ENCODE peak calls at places on chromosomes 1 and 21, in five cellular contexts. One of them, this sample, is unnamed. For H3K9me3, the result is how much of the 10 kb centered on the place peaks cover.

GRCh38 chr1:91725961-91726704 is 159.8 kb downstream of the TGFBR3 start:
- DNase-seq in BE2C: no peak
- DNase-seq in psoas muscle: peak
- DNase-seq in OCI-LY7: no peak
- DNase-seq in uterus: peak
- DNase-seq in this sample: no peak

GRCh38 chr1:59007820-59008598 is 224.2 kb upstream of the JUN start:
- DNase-seq in BE2C: no peak
- DNase-seq in psoas muscle: no peak
- DNase-seq in OCI-LY7: no peak
- DNase-seq in uterus: no peak
- DNase-seq in this sample: no peak

GRCh38 chr1:40059292-40059959 is 18.9 kb downstream of the CAP1 start:
- DNase-seq in BE2C: no peak
- DNase-seq in psoas muscle: no peak
- DNase-seq in OCI-LY7: peak
- DNase-seq in uterus: no peak
- DNase-seq in this sample: no peak

GRCh38 chr1:85578321-85579295 is 2.0 kb upstream of the CCN1 start:
- DNase-seq in BE2C: no peak
- DNase-seq in psoas muscle: no peak
- DNase-seq in OCI-LY7: no peak
- DNase-seq in uterus: peak
- DNase-seq in this sample: no peak

GRCh38 chr1:27668808-27669723 is 2.9 kb downstream of the IFI6 start:
- DNase-seq in BE2C: peak
- DNase-seq in psoas muscle: peak
- DNase-seq in OCI-LY7: peak
- DNase-seq in uterus: peak
- DNase-seq in this sample: no peak

GRCh38 chr1:227093309-227093708 is 153.2 kb downstream of the COQ8A start:
- DNase-seq in BE2C: no peak
- DNase-seq in psoas muscle: no peak
- DNase-seq in OCI-LY7: no peak
- DNase-seq in uterus: no peak
- DNase-seq in this sample: no peak

GRCh38 chr21:25254491-25255174 is 352.6 kb downstream of the MRPL39 start:
- DNase-seq in BE2C: peak
- DNase-seq in psoas muscle: no peak
- DNase-seq in OCI-LY7: no peak
- DNase-seq in uterus: no peak
- DNase-seq in this sample: no peak

GRCh38 chr1:239719642-239720258 is 333.4 kb downstream of the CHRM3 start:
- DNase-seq in BE2C: no peak
- DNase-seq in psoas muscle: no peak
- DNase-seq in OCI-LY7: no peak
- DNase-seq in uterus: no peak
- DNase-seq in this sample: no peak

GRCh38 chr21:27722095-27722494 is 755.2 kb upstream of the ADAMTS5 start:
- DNase-seq in BE2C: no peak
- DNase-seq in psoas muscle: no peak
- DNase-seq in OCI-LY7: no peak
- DNase-seq in uterus: no peak
- DNase-seq in this sample: peak

GRCh38 chr1:21175324-21175669 is 1.4 kb downstream of the EIF4G3 start:
- DNase-seq in BE2C: no peak
- DNase-seq in psoas muscle: no peak
- DNase-seq in OCI-LY7: peak
- DNase-seq in uterus: no peak
- DNase-seq in this sample: no peak

GRCh38 chr1:19370453-19371170 is 58.5 kb downstream of the SLC66A1 start:
- DNase-seq in BE2C: no peak
- DNase-seq in psoas muscle: no peak
- DNase-seq in OCI-LY7: no peak
- DNase-seq in uterus: no peak
- DNase-seq in this sample: no peak

GRCh38 chr1:48182441-48182840 is 40.1 kb upstream of the SLC5A9 start:
- DNase-seq in BE2C: peak
- DNase-seq in psoas muscle: no peak
- DNase-seq in OCI-LY7: peak
- DNase-seq in uterus: no peak
- DNase-seq in this sample: no peak

GRCh38 chr1:219220945-219221344 is 47.3 kb downstream of the LYPLAL1 start:
- DNase-seq in BE2C: no peak
- DNase-seq in psoas muscle: no peak
- DNase-seq in OCI-LY7: no peak
- DNase-seq in uterus: no peak
- DNase-seq in this sample: no peak

GRCh38 chr1:186026946-186027345 is 292.8 kb downstream of the HMCN1 start:
- DNase-seq in BE2C: no peak
- DNase-seq in psoas muscle: no peak
- DNase-seq in OCI-LY7: no peak
- DNase-seq in uterus: no peak
- DNase-seq in this sample: no peak

GRCh38 chr1:63635681-63636080 is 42.5 kb downstream of the PGM1 start:
- DNase-seq in BE2C: no peak
- DNase-seq in psoas muscle: no peak
- DNase-seq in OCI-LY7: no peak
- DNase-seq in uterus: no peak
- DNase-seq in this sample: no peak

GRCh38 chr1:226308166-226308722 is 720 bp downstream of the LIN9 start:
- DNase-seq in BE2C: peak
- DNase-seq in psoas muscle: no peak
- DNase-seq in OCI-LY7: peak
- DNase-seq in uterus: peak
- DNase-seq in this sample: no peak

GRCh38 chr21:16187603-16188002 is 457.8 kb downstream of the USP25 start:
- DNase-seq in BE2C: no peak
- DNase-seq in psoas muscle: no peak
- DNase-seq in OCI-LY7: no peak
- DNase-seq in uterus: no peak
- DNase-seq in this sample: no peak

GRCh38 chr1:9126511-9126910 is 2.4 kb downstream of the GPR157 start:
- DNase-seq in BE2C: no peak
- DNase-seq in psoas muscle: no peak
- DNase-seq in OCI-LY7: no peak
- DNase-seq in uterus: no peak
- DNase-seq in this sample: no peak

GRCh38 chr1:236395780-236396664 is 1.9 kb downstream of the EDARADD start:
- DNase-seq in BE2C: no peak
- DNase-seq in psoas muscle: no peak
- DNase-seq in OCI-LY7: no peak
- DNase-seq in uterus: no peak
- DNase-seq in this sample: no peak

GRCh38 chr1:165871311-165872067 is 44.1 kb downstream of the UCK2 start:
- DNase-seq in BE2C: no peak
- DNase-seq in psoas muscle: no peak
- DNase-seq in OCI-LY7: peak
- DNase-seq in uterus: no peak
- DNase-seq in this sample: no peak

GRCh38 chr1:67201891-67202290 is 35.6 kb downstream of the IL23R start:
- DNase-seq in BE2C: no peak
- DNase-seq in psoas muscle: no peak
- DNase-seq in OCI-LY7: no peak
- DNase-seq in uterus: no peak
- DNase-seq in this sample: no peak

GRCh38 chr21:42819861-42820512 is 59.4 kb downstream of the WDR4 start:
- DNase-seq in BE2C: no peak
- DNase-seq in psoas muscle: no peak
- DNase-seq in OCI-LY7: no peak
- DNase-seq in uterus: no peak
- DNase-seq in this sample: no peak

GRCh38 chr1:115239148-115239820 is 98.8 kb downstream of the NGF start:
- DNase-seq in BE2C: no peak
- DNase-seq in psoas muscle: no peak
- DNase-seq in OCI-LY7: no peak
- DNase-seq in uterus: no peak
- DNase-seq in this sample: no peak

GRCh38 chr1:20290624-20291597 is at the start of gene VWA5B1:
- DNase-seq in BE2C: peak
- DNase-seq in psoas muscle: no peak
- DNase-seq in OCI-LY7: no peak
- DNase-seq in uterus: no peak
- DNase-seq in this sample: no peak

GRCh38 chr1:41515131-41515678 is 30.7 kb upstream of the EDN2 start:
- DNase-seq in BE2C: no peak
- DNase-seq in psoas muscle: no peak
- DNase-seq in OCI-LY7: no peak
- DNase-seq in uterus: no peak
- DNase-seq in this sample: no peak

GRCh38 chr1:156154317-156154749 is 948 bp downstream of the SEMA4A start:
- DNase-seq in BE2C: no peak
- DNase-seq in psoas muscle: peak
- DNase-seq in OCI-LY7: peak
- DNase-seq in uterus: no peak
- DNase-seq in this sample: no peak

GRCh38 chr1:91693542-91693941 is 192.4 kb downstream of the TGFBR3 start:
- DNase-seq in BE2C: no peak
- DNase-seq in psoas muscle: peak
- DNase-seq in OCI-LY7: no peak
- DNase-seq in uterus: no peak
- DNase-seq in this sample: no peak

GRCh38 chr1:169307176-169307575 is 60.4 kb downstream of the NME7 start:
- DNase-seq in BE2C: no peak
- DNase-seq in psoas muscle: no peak
- DNase-seq in OCI-LY7: no peak
- DNase-seq in uterus: no peak
- DNase-seq in this sample: no peak

GRCh38 chr1:166952002-166952746 is 23.2 kb downstream of the ILDR2 start:
- DNase-seq in BE2C: no peak
- DNase-seq in psoas muscle: no peak
- DNase-seq in OCI-LY7: no peak
- DNase-seq in uterus: no peak
- DNase-seq in this sample: peak

GRCh38 chr1:15261155-15262002 is 14.4 kb downstream of the FHAD1 start:
- DNase-seq in BE2C: no peak
- DNase-seq in psoas muscle: no peak
- DNase-seq in OCI-LY7: no peak
- DNase-seq in uterus: no peak
- DNase-seq in this sample: no peak

GRCh38 chr1:37410815-37411214 is 63.6 kb upstream of the ZC3H12A start:
- DNase-seq in BE2C: no peak
- DNase-seq in psoas muscle: no peak
- DNase-seq in OCI-LY7: peak
- DNase-seq in uterus: no peak
- DNase-seq in this sample: no peak

GRCh38 chr1:36576118-36576517 is 93.4 kb upstream of the CSF3R start:
- DNase-seq in BE2C: peak
- DNase-seq in psoas muscle: peak
- DNase-seq in OCI-LY7: peak
- DNase-seq in uterus: peak
- DNase-seq in this sample: no peak

GRCh38 chr1:74689800-74690696 is 16.5 kb upstream of the ERICH3 start:
- DNase-seq in BE2C: peak
- DNase-seq in psoas muscle: no peak
- DNase-seq in OCI-LY7: peak
- DNase-seq in uterus: peak
- DNase-seq in this sample: no peak

GRCh38 chr21:26572668-26573381 is at the start of gene CYYR1:
- DNase-seq in BE2C: no peak
- DNase-seq in psoas muscle: peak
- DNase-seq in OCI-LY7: no peak
- DNase-seq in uterus: no peak
- DNase-seq in this sample: no peak
- TF ChIP-seq CTCF in BE2C: no peak
- TF ChIP-seq CTCF in psoas muscle: no peak
- TF ChIP-seq CTCF in OCI-LY7: no peak
- TF ChIP-seq CTCF in uterus: no peak
- TF ChIP-seq CTCF in this sample: no peak

GRCh38 chr1:82540006-82540405 is 739.3 kb downstream of the ADGRL2 start:
- DNase-seq in BE2C: no peak
- DNase-seq in psoas muscle: no peak
- DNase-seq in OCI-LY7: no peak
- DNase-seq in uterus: no peak
- DNase-seq in this sample: no peak

GRCh38 chr1:82538876-82539275 is 738.1 kb downstream of the ADGRL2 start:
- DNase-seq in BE2C: no peak
- DNase-seq in psoas muscle: no peak
- DNase-seq in OCI-LY7: no peak
- DNase-seq in uterus: no peak
- DNase-seq in this sample: no peak

GRCh38 chr1:82534996-82535395 is 734.3 kb downstream of the ADGRL2 start:
- DNase-seq in BE2C: no peak
- DNase-seq in psoas muscle: no peak
- DNase-seq in OCI-LY7: no peak
- DNase-seq in uterus: no peak
- DNase-seq in this sample: no peak
- H3K9me3 ChIP-seq in BE2C: under half
- H3K9me3 ChIP-seq in psoas muscle: under half
- H3K9me3 ChIP-seq in OCI-LY7: under half
- H3K9me3 ChIP-seq in uterus: under half
- H3K9me3 ChIP-seq in this sample: under half

DNA sequence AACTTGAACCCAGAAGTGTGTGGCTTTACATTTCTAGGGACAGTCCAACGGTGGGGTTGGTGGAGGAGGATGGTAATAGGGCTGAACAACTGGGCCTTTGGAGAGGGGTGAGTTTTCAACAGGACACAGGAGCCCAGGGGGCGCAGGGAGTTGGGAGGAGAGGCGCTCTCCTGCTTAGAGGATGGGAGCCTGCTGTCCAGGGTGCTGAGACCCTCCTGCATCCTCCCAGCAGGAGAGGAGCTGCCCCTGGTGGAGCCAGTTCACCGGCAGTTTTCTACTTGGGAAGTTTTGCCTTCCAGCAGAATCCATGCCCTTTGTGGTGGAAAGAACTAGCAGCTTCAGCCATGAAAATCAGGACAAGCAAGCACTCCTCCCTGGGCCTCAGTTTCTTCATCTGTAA is 8.6 kb downstream of the KCNC4 start:
- DNase-seq in BE2C: no peak
- DNase-seq in psoas muscle: no peak
- DNase-seq in OCI-LY7: no peak
- DNase-seq in uterus: no peak
- DNase-seq in this sample: no peak
- TF ChIP-seq CTCF in BE2C: no peak
- TF ChIP-seq CTCF in psoas muscle: no peak
- TF ChIP-seq CTCF in OCI-LY7: no peak
- TF ChIP-seq CTCF in uterus: no peak
- TF ChIP-seq CTCF in this sample: no peak

GRCh38 chr1:159146996-159147395 is 24.4 kb upstream of the CADM3 start:
- DNase-seq in BE2C: no peak
- DNase-seq in psoas muscle: no peak
- DNase-seq in OCI-LY7: no peak
- DNase-seq in uterus: no peak
- DNase-seq in this sample: no peak

GRCh38 chr1:159152031-159152430 is 19.4 kb upstream of the CADM3 start:
- DNase-seq in BE2C: no peak
- DNase-seq in psoas muscle: no peak
- DNase-seq in OCI-LY7: no peak
- DNase-seq in uterus: no peak
- DNase-seq in this sample: no peak
- H3K9me3 ChIP-seq in BE2C: under half
- H3K9me3 ChIP-seq in psoas muscle: under half
- H3K9me3 ChIP-seq in OCI-LY7: under half
- H3K9me3 ChIP-seq in uterus: under half
- H3K9me3 ChIP-seq in this sample: under half

This sample was measured in keratinocyte.